ENCODE peak calls at places on chromosomes 2 and 18, in four cellular contexts. O is SK-N-SH, P is GM12878, K is K562. J is an unnamed sample.

GRCh38 chr2:195307751-195308150 is 349.3 kb upstream of the SLC39A10 start:
- DNase-seq in O (no peak), P (no peak), K (no peak), J (no peak)

GRCh38 chr18:37309059-37309458 is 256.5 kb downstream of the CELF4 start:
- DNase-seq in O (no peak), P (no peak), K (peak; percentile 44), J (peak; percentile 35)

GRCh38 chr2:200477667-200478121 is 32.2 kb downstream of the KCTD18 start:
- DNase-seq in O (no peak), P (no peak), K (no peak), J (no peak)

GRCh38 chr2:37852585-37853014 is 72.5 kb upstream of the RMDN2 start:
- DNase-seq in O (no peak), P (no peak), K (no peak), J (no peak)

GRCh38 chr2:190569994-190570755 is 35.7 kb upstream of the NEMP2 start:
- DNase-seq in O (no peak), P (no peak), K (no peak), J (no peak)

GRCh38 chr2:122239440-122239839 is 484.0 kb downstream of the TSN start:
- DNase-seq in O (no peak), P (no peak), K (no peak), J (no peak)

GRCh38 chr2:73896362-73897239 is 3.8 kb downstream of the ACTG2 start:
- DNase-seq in O (no peak), P (peak; percentile 68), K (no peak), J (no peak)

GRCh38 chr2:71554706-71555056 is 101.3 kb downstream of the DYSF start:
- DNase-seq in O (no peak), P (no peak), K (no peak), J (no peak)

GRCh38 chr2:69453475-69454129 is 16.4 kb upstream of the NFU1 start:
- DNase-seq in O (peak; percentile 33), P (peak; percentile 61), K (no peak), J (no peak)

GRCh38 chr2:147715807-147716206 is 129.0 kb upstream of the ACVR2A start:
- DNase-seq in O (no peak), P (peak; percentile 19), K (no peak), J (no peak)

GRCh38 chr18:48637081-48637990 is 98.5 kb downstream of the CTIF start:
- DNase-seq in O (no peak), P (no peak), K (no peak), J (no peak)

GRCh38 chr2:71609958-71610357 is 156.6 kb downstream of the DYSF start:
- DNase-seq in O (peak; percentile 56), P (no peak), K (no peak), J (no peak)

GRCh38 chr2:28895189-28895893 is 874 bp downstream of the WDR43 start:
- DNase-seq in O (no peak), P (no peak), K (peak; percentile 72), J (peak; percentile 54)

GRCh38 chr18:13545955-13546354 is 180.4 kb downstream of the FAM210A start:
- DNase-seq in O (no peak), P (no peak), K (no peak), J (no peak)

GRCh38 chr2:172095146-172095904 is 7.4 kb downstream of the DLX2 start:
- DNase-seq in O (peak; percentile 74), P (no peak), K (no peak), J (no peak)

GRCh38 chr2:176637497-176638166 is 368.4 kb downstream of the MTX2 start:
- DNase-seq in O (peak; percentile 84), P (no peak), K (no peak), J (no peak)

GRCh38 chr2:176854062-176854461 is 358.5 kb upstream of the HNRNPA3 start:
- DNase-seq in O (no peak), P (no peak), K (no peak), J (no peak)

GRCh38 chr2:176415946-176416499 is 146.8 kb downstream of the MTX2 start:
- DNase-seq in O (no peak), P (no peak), K (no peak), J (no peak)

GRCh38 chr2:170996316-170996715 is 67.3 kb downstream of the GORASP2 start:
- DNase-seq in O (no peak), P (no peak), K (no peak), J (no peak)

GRCh38 chr2:140454717-140455116 is 1674.5 kb upstream of the NXPH2 start:
- DNase-seq in O (no peak), P (no peak), K (no peak), J (no peak)

GRCh38 chr2:167790781-167791450 is 456.5 kb downstream of the STK39 start:
- DNase-seq in O (no peak), P (no peak), K (no peak), J (no peak)

GRCh38 chr2:98912221-98912851 is 23.7 kb downstream of the CRACDL start:
- DNase-seq in O (peak; percentile 63), P (no peak), K (no peak), J (no peak)

GRCh38 chr18:45519881-45520280 is 95.4 kb upstream of the SLC14A2 start:
- DNase-seq in O (no peak), P (no peak), K (no peak), J (no peak)

GRCh38 chr2:234699456-234699855 is 202.6 kb upstream of the ARL4C start:
- DNase-seq in O (no peak), P (no peak), K (no peak), J (no peak)

GRCh38 chr2:110124038-110124825 is 8.6 kb upstream of the MALL start:
- DNase-seq in O (no peak), P (no peak), K (no peak), J (no peak)

GRCh38 chr2:27730249-27730648 is 41.3 kb upstream of the MRPL33 start:
- DNase-seq in O (no peak), P (no peak), K (no peak), J (no peak)

GRCh38 chr18:73983496-73983895 is 164.1 kb downstream of the FBXO15 start:
- DNase-seq in O (no peak), P (no peak), K (no peak), J (no peak)

GRCh38 chr2:69692424-69692823 is 48.9 kb upstream of the AAK1 start:
- DNase-seq in O (no peak), P (no peak), K (no peak), J (no peak)

GRCh38 chr2:160301420-160301819 is 101.3 kb upstream of the ITGB6 start:
- DNase-seq in O (no peak), P (no peak), K (no peak), J (no peak)

GRCh38 chr2:227370791-227371312 is 8.3 kb downstream of the TM4SF20 start:
- DNase-seq in O (no peak), P (no peak), K (no peak), J (peak; percentile 33)

GRCh38 chr2:227373389-227373788 is 5.7 kb downstream of the TM4SF20 start:
- DNase-seq in O (no peak), P (no peak), K (no peak), J (no peak)

GRCh38 chr2:227377461-227378351 is 1.4 kb downstream of the TM4SF20 start:
- DNase-seq in O (no peak), P (no peak), K (no peak), J (no peak)

GRCh38 chr2:227376911-227377396 is 2.2 kb downstream of the TM4SF20 start:
- DNase-seq in O (no peak), P (no peak), K (no peak), J (no peak)

GRCh38 chr2:227374158-227374557 is 4.9 kb downstream of the TM4SF20 start:
- DNase-seq in O (no peak), P (no peak), K (no peak), J (no peak)
- TF ChIP-seq MXI1 in O (no peak), P (no peak), K (no peak), J (no peak)

GRCh38 chr2:60316381-60317028 is 236.9 kb downstream of the BCL11A start:
- DNase-seq in O (no peak), P (no peak), K (no peak), J (peak; percentile 39)
- TF ChIP-seq REST in O (no peak), P (no peak), K (no peak), J (no peak)

GRCh38 chr2:240569998-240570530 is 1.8 kb downstream of the RNPEPL1 start:
- DNase-seq in O (no peak), P (no peak), K (no peak), J (no peak)

GRCh38 chr2:240569523-240569997 is 1.3 kb downstream of the RNPEPL1 start:
- DNase-seq in O (no peak), P (no peak), K (no peak), J (no peak)

GRCh38 chr2:240567137-240567871 is 980 bp upstream of the RNPEPL1 start:
- DNase-seq in O (peak; percentile 41), P (no peak), K (no peak), J (no peak)

GRCh38 chr2:240567872-240568677 is at the start of gene RNPEPL1:
- DNase-seq in O (peak; percentile 90), P (no peak), K (peak; percentile 58), J (no peak)

DNA sequence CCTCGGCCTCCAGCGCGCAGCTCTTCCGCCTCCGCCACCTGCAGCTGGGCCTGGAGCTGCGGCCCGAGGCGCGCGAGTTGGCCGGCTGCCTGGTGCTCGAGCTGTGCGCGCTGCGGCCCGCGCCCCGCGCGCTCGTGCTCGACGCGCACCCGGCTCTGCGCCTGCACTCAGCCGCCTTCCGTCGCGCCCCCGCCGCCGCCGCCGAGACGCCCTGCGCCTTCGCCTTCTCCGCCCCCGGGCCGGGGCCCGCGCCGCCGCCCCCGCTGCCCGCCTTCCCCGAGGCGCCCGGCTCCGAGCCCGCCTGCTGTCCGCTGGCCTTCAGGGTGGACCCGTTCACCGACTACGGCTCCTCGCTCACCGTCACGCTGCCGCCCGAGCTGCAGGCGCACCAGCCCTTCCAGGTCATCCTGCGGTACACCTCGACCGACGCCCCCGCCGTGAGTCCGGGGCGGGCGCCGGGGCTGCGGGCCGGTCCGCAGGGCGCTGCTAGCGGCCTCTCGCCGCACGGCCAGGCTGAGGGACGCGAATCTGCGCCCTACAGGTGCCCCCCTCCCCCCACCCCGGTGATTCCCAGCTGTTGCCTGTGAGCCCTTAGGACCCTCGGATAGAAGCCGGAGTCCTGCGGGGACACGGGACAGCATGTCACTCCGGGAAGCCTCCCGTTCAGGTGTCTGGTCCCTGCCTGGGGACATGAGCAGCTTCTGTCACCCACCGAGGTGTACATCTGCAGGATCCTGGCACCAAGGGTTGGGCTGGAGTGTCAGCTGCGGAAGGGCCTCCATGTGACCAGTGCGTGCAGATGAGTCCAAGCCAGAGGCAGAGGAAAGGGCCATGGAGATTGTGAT is 616 bp downstream of the RNPEPL1 start:
- DNase-seq in O (peak; percentile 83), P (no peak), K (peak; percentile 34), J (no peak)
- TF ChIP-seq JUND in O (no peak), P (no peak), K (no peak), J (no peak)

GRCh38 chr2:119106301-119106897 is 52.2 kb downstream of the C1QL2 start:
- DNase-seq in O (no peak), P (no peak), K (peak; percentile 27), J (peak; percentile 35)
- TF ChIP-seq MXI1 in O (no peak), P (no peak), K (no peak), J (no peak)